ENCODE peak calls at places on chromosomes 13 and 19, in ten cellular contexts. Y is stomach, J is prostate gland, Z is tibial nerve, O is heart left ventricle, P is K562, Q is ovary, N is testis, F is uterus, B is H1. U is an unnamed sample. For H3K36me3, the result is how much of the 10 kb centered on the place peaks cover.

GRCh38 chr19:52945652-52946321 is 16.9 kb downstream of the ZNF816 start:
- DNase-seq in N (no peak), Q (no peak), B (no peak), O (no peak), Z (no peak), F (no peak), J (peak), Y (peak), P (no peak), U (no peak)

GRCh38 chr19:35168261-35168660 is 13.7 kb downstream of the FXYD5 start:
- DNase-seq in N (no peak), Z (no peak), J (no peak), F (no peak), O (no peak), B (no peak), P (no peak), Q (no peak), Y (no peak), U (no peak)

GRCh38 chr19:18168673-18169381 is 4.8 kb upstream of the IFI30 start:
- DNase-seq in Q (peak), N (no peak), P (no peak), Z (no peak), Y (no peak), O (no peak), J (no peak), F (no peak), B (no peak), U (no peak)

GRCh38 chr19:48487944-48488343 is 18.8 kb downstream of the CYTH2 start:
- DNase-seq in B (no peak), Z (no peak), F (no peak), P (no peak), J (peak), N (no peak), Q (no peak), Y (peak), O (peak), U (peak)

GRCh38 chr19:17953869-17954268 is 13.0 kb upstream of the KCNN1 start:
- DNase-seq in Y (no peak), Z (no peak), O (no peak), Q (no peak), J (no peak), B (no peak), F (no peak), N (no peak), P (peak), U (no peak)

GRCh38 chr13:95502216-95502615 is 50.3 kb upstream of the CLDN10 start:
- DNase-seq in P (no peak), Y (no peak), O (no peak), B (no peak), N (no peak), J (no peak), Q (no peak), F (no peak), Z (no peak), U (no peak)

GRCh38 chr19:29845576-29846176 is 33.9 kb downstream of the CCNE1 start:
- DNase-seq in F (peak), N (peak), B (no peak), Q (no peak), Y (no peak), Z (no peak), J (peak), P (peak), O (peak), U (peak)

GRCh38 chr13:26881154-26881553 is 120.6 kb upstream of the GPR12 start:
- DNase-seq in Y (no peak), Q (no peak), F (no peak), P (no peak), N (no peak), J (peak), B (no peak), O (peak), Z (no peak), U (peak)

GRCh38 chr13:95624020-95624419 is 20.5 kb downstream of the DZIP1 start:
- DNase-seq in B (no peak), J (no peak), O (no peak), P (peak), N (no peak), Y (no peak), F (peak), Q (no peak), Z (no peak), U (no peak)

GRCh38 chr13:94234766-94235165 is 244.7 kb downstream of the DCT start:
- DNase-seq in Z (no peak), B (no peak), P (no peak), Y (no peak), F (no peak), J (no peak), N (no peak), Q (no peak), O (no peak), U (no peak)

GRCh38 chr13:91719033-91719432 is 320.6 kb downstream of the GPC5 start:
- DNase-seq in B (no peak), J (no peak), F (no peak), N (no peak), Q (no peak), Z (no peak), Y (no peak), O (no peak), P (peak), U (no peak)

GRCh38 chr19:38245826-38246498 is 10.2 kb downstream of the PPP1R14A start:
- DNase-seq in F (no peak), N (peak), O (no peak), P (no peak), Y (no peak), Z (no peak), Q (peak), B (no peak), J (no peak), U (no peak)

GRCh38 chr19:14318873-14319272 is 62.4 kb upstream of the ADGRE5 start:
- DNase-seq in F (no peak), P (peak), B (no peak), J (no peak), Q (no peak), N (peak), Y (no peak), Z (no peak), O (peak), U (no peak)

GRCh38 chr19:18488838-18489626 is 32.8 kb downstream of the ELL start:
- DNase-seq in P (peak), B (no peak), Y (peak), O (no peak), J (no peak), Z (no peak), N (peak), Q (peak), F (no peak), U (peak)

GRCh38 chr13:29884671-29885424 is 34.4 kb upstream of the UBL3 start:
- DNase-seq in Z (no peak), B (no peak), Q (no peak), Y (no peak), F (no peak), N (peak), O (no peak), J (no peak), P (no peak), U (no peak)

GRCh38 chr19:11286312-11286974 is 9.5 kb upstream of the TSPAN16 start:
- DNase-seq in Q (no peak), F (no peak), N (no peak), B (no peak), Z (no peak), J (no peak), P (no peak), Y (no peak), O (peak), U (peak)

GRCh38 chr19:35718345-35719041 is 690 bp downstream of the KMT2B start:
- DNase-seq in F (peak), Z (no peak), Q (peak), O (no peak), Y (peak), J (no peak), B (no peak), P (peak), N (peak), U (peak)

GRCh38 chr13:79404985-79405384 is 1.1 kb downstream of the RBM26 start:
- DNase-seq in O (no peak), F (no peak), N (no peak), Q (no peak), J (no peak), B (no peak), Y (no peak), Z (no peak), P (peak), U (no peak)

GRCh38 chr19:32543107-32543900 is 37.7 kb upstream of the PDCD5 start:
- DNase-seq in F (no peak), Z (no peak), B (no peak), N (no peak), Q (no peak), O (no peak), Y (no peak), P (peak), J (no peak), U (no peak)

GRCh38 chr13:24491853-24492252 is 20.7 kb downstream of the PARP4 start:
- DNase-seq in Y (no peak), O (no peak), Z (no peak), B (no peak), F (no peak), N (no peak), Q (no peak), P (peak), J (no peak), U (no peak)

GRCh38 chr19:38003427-38004099 is 96.6 kb downstream of the SIPA1L3 start:
- DNase-seq in N (peak), O (peak), B (no peak), J (peak), P (no peak), Z (peak), Y (peak), Q (peak), F (peak), U (peak)

GRCh38 chr19:16575282-16575681 is 3.1 kb upstream of the SLC35E1 start:
- DNase-seq in Q (no peak), O (no peak), J (no peak), Y (no peak), Z (no peak), B (no peak), N (no peak), P (no peak), F (no peak), U (no peak)

GRCh38 chr13:87671031-87671823 is at the start of gene SLITRK5:
- DNase-seq in Y (peak), B (no peak), J (peak), P (peak), F (no peak), Q (peak), N (peak), O (peak), Z (peak), U (peak)

GRCh38 chr19:15621801-15622200 is 6.8 kb downstream of the CYP4F8 start:
- DNase-seq in Y (no peak), N (no peak), J (no peak), B (no peak), F (no peak), Q (no peak), Z (no peak), O (no peak), P (no peak), U (no peak)

GRCh38 chr19:14072535-14073231 is at the start of gene MISP3:
- DNase-seq in B (no peak), Z (no peak), N (peak), O (peak), J (peak), Q (no peak), P (peak), F (no peak), Y (peak), U (peak)

GRCh38 chr13:97193577-97193976 is 28.6 kb upstream of the MBNL2 start:
- DNase-seq in J (no peak), O (no peak), P (no peak), N (no peak), Y (no peak), Q (no peak), B (no peak), Z (no peak), F (no peak), U (no peak)

GRCh38 chr19:56765107-56765506 is 75.4 kb downstream of the PEG3 start:
- DNase-seq in F (peak), O (peak), J (peak), Z (no peak), P (no peak), Y (peak), Q (peak), N (peak), B (no peak), U (peak)

GRCh38 chr19:15551183-15552004 is 43.1 kb downstream of the CYP4F22 start:
- DNase-seq in P (peak), Q (peak), F (peak), B (no peak), Z (no peak), O (no peak), N (peak), J (no peak), Y (peak), U (peak)

GRCh38 chr13:21216332-21216731 is 39.9 kb downstream of the MRPL57 start:
- DNase-seq in J (no peak), B (no peak), Y (no peak), P (no peak), Q (no peak), Z (no peak), N (no peak), O (no peak), F (no peak), U (no peak)

GRCh38 chr13:54174001-54174400 is 1145.4 kb downstream of the OLFM4 start:
- DNase-seq in P (no peak), J (no peak), Q (no peak), Y (no peak), F (no peak), N (no peak), Z (no peak), O (no peak), B (no peak), U (no peak)

GRCh38 chr19:50794074-50794777 is 4.0 kb downstream of the ACP4 start:
- DNase-seq in F (no peak), N (no peak), P (peak), J (peak), Q (no peak), B (no peak), O (no peak), Z (no peak), Y (no peak), U (peak)

GRCh38 chr19:29268103-29268502 is 55.2 kb upstream of the UQCRFS1 start:
- DNase-seq in O (no peak), F (no peak), P (no peak), Q (no peak), Y (no peak), Z (no peak), B (no peak), J (no peak), N (no peak), U (no peak)

GRCh38 chr13:113458218-113459065 is 5.2 kb upstream of the ADPRHL1 start:
- DNase-seq in P (peak), B (no peak), F (no peak), Y (no peak), Z (no peak), J (no peak), Q (peak), O (peak), N (peak), U (no peak)

GRCh38 chr13:92681239-92681638 is 545.4 kb upstream of the GPC6 start:
- DNase-seq in O (no peak), B (no peak), N (no peak), J (no peak), Z (no peak), P (peak), Q (no peak), Y (no peak), F (no peak), U (no peak)

GRCh38 chr13:80555796-80556195 is 214.9 kb upstream of the SPRY2 start:
- DNase-seq in Y (no peak), Z (no peak), Q (no peak), B (no peak), N (no peak), O (no peak), J (no peak), P (no peak), F (no peak), U (no peak)

GRCh38 chr19:45794627-45795026 is 2.0 kb upstream of the DMWD start:
- DNase-seq in F (no peak), Y (no peak), O (no peak), N (no peak), P (no peak), B (no peak), J (no peak), Z (no peak), Q (no peak), U (no peak)
- TF ChIP-seq POLR2A in F (no peak), Y (no peak), O (no peak), N (no peak), P (no peak), B (no peak), J (no peak), Z (no peak), Q (no peak), U (no peak)

GRCh38 chr19:42246143-42246868 is 3.9 kb upstream of the GSK3A start:
- DNase-seq in B (no peak), O (peak), J (no peak), N (peak), P (peak), Y (peak), F (peak), Q (peak), Z (peak), U (peak)
- TF ChIP-seq CTCF in B (peak), O (peak), J (peak), N (peak), P (peak), Y (peak), F (peak), Q (peak), Z (peak), U (peak)

GRCh38 chr13:75391432-75392100 is 90.4 kb downstream of the TBC1D4 start:
- DNase-seq in Z (no peak), N (no peak), Y (no peak), Q (no peak), O (no peak), P (no peak), J (no peak), F (no peak), B (no peak), U (no peak)
- H3K36me3 ChIP-seq in Z (under half), N (under half), Y (under half), Q (under half), O (under half), P (under half), J (under half), F (under half), B (under half), U (under half)

GRCh38 chr19:4375620-4376228 is 24.6 kb downstream of the SH3GL1 start:
- DNase-seq in P (peak), N (no peak), B (no peak), J (no peak), Q (peak), Y (no peak), O (peak), Z (no peak), F (peak), U (no peak)
- TF ChIP-seq POLR2A in P (no peak), N (no peak), B (no peak), J (no peak), Q (no peak), Y (no peak), O (no peak), Z (no peak), F (no peak), U (no peak)

DNA sequence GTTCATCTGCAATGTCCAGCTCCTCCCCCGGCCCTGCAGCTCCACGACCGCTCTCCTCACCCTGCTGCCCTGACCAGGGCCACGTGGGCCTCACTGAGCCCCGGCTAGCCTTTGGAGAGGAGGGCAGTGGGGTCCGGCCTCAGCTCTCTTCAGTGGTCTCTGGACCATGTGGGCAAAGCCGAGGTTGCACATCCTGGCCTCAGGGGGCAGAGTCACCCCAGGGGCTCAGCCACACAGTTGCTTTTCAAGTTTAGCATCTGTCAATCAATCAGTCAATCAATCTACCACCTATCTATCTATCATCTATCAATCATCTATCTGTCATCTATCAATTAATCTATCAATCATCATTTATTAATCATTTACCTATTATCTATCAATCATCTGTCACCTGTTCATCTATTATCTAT is 3.0 kb upstream of the DIRAS1 start:
- DNase-seq in O (no peak), Q (no peak), J (no peak), N (no peak), B (no peak), P (no peak), Z (no peak), F (no peak), Y (no peak), U (no peak)
- TF ChIP-seq CTCF in O (no peak), Q (no peak), J (no peak), N (no peak), B (peak), P (peak), Z (no peak), F (no peak), Y (no peak), U (no peak)